ENCODE peak calls at places on chromosomes 4 and X, in four cellular contexts. I is fibroblast of lung, S is H9, A is GM23248. J is an unnamed sample.

GRCh38 chr4:175127314-175127713 is 209.2 kb downstream of the ADAM29 start:
- DNase-seq in I (peak), S (no peak), A (no peak), J (no peak)

GRCh38 chr4:15690020-15690809 is 8.6 kb downstream of the FAM200B start:
- DNase-seq in I (peak), S (no peak), A (peak), J (peak)

GRCh38 chrX:141341341-141341740 is 99.0 kb upstream of the SPANXC start:
- DNase-seq in I (peak), S (no peak), A (peak), J (peak)

GRCh38 chrX:13688384-13688771 is 550 bp upstream of the RAB9A start:
- DNase-seq in I (no peak), S (no peak), A (no peak), J (no peak)

GRCh38 chrX:40663880-40664630 is 16.7 kb upstream of the CXorf38 start:
- DNase-seq in I (peak), S (peak), A (peak), J (peak)

GRCh38 chrX:102899940-102900916 is 36.8 kb upstream of the RAB40AL start:
- DNase-seq in I (peak), S (peak), A (peak), J (peak)

GRCh38 chr4:85773372-85773771 is 298.4 kb downstream of the ARHGAP24 start:
- DNase-seq in I (no peak), S (no peak), A (no peak), J (no peak)

GRCh38 chr4:93103042-93103441 is 725.5 kb upstream of the ATOH1 start:
- DNase-seq in I (no peak), S (peak), A (no peak), J (no peak)

GRCh38 chrX:39667191-39667590 is 430.6 kb downstream of the BCOR start:
- DNase-seq in I (peak), S (no peak), A (no peak), J (no peak)

GRCh38 chr4:187307131-187307530 is 583.5 kb upstream of the FAT1 start:
- DNase-seq in I (peak), S (no peak), A (no peak), J (no peak)

GRCh38 chr4:61200991-61201526 is 933 bp downstream of the ADGRL3 start:
- DNase-seq in I (peak), S (peak), A (peak), J (peak)

GRCh38 chr4:137455647-137456321 is 76.5 kb downstream of the PCDH18 start:
- DNase-seq in I (no peak), S (no peak), A (no peak), J (no peak)

GRCh38 chr4:119652978-119653377 is 24.4 kb upstream of the PDE5A start:
- DNase-seq in I (peak), S (no peak), A (peak), J (no peak)

GRCh38 chr4:8732681-8733243 is 138.9 kb downstream of the HMX1 start:
- DNase-seq in I (no peak), S (peak), A (no peak), J (no peak)

GRCh38 chr4:148214529-148215166 is 227.6 kb downstream of the NR3C2 start:
- DNase-seq in I (peak), S (no peak), A (peak), J (no peak)

GRCh38 chr4:8459867-8460453 is 19.4 kb downstream of the TRMT44 start:
- DNase-seq in I (no peak), S (no peak), A (no peak), J (no peak)

GRCh38 chrX:112218388-112218787 is 135.8 kb upstream of the TRPC5 start:
- DNase-seq in I (no peak), S (no peak), A (no peak), J (no peak)

GRCh38 chr4:112813790-112814189 is 176.8 kb downstream of the LARP7 start:
- DNase-seq in I (peak), S (no peak), A (peak), J (peak)

GRCh38 chr4:89839558-89839957 is 2.6 kb upstream of the SNCA start:
- DNase-seq in I (no peak), S (no peak), A (no peak), J (no peak)

GRCh38 chrX:135431886-135432285 is 10.1 kb downstream of the SMIM10L2A start:
- DNase-seq in I (no peak), S (no peak), A (no peak), J (no peak)

GRCh38 chrX:30622361-30622760 is 30.9 kb upstream of the GK start:
- DNase-seq in I (no peak), S (no peak), A (no peak), J (no peak)

GRCh38 chrX:30626402-30626801 is 26.8 kb upstream of the GK start:
- DNase-seq in I (no peak), S (no peak), A (no peak), J (no peak)

GRCh38 chrX:30627818-30628652 is 25.2 kb upstream of the GK start:
- DNase-seq in I (no peak), S (no peak), A (no peak), J (peak)
- H3K4me2 ChIP-seq in I (no peak), S (no peak), A (no peak), J (no peak)

DNA sequence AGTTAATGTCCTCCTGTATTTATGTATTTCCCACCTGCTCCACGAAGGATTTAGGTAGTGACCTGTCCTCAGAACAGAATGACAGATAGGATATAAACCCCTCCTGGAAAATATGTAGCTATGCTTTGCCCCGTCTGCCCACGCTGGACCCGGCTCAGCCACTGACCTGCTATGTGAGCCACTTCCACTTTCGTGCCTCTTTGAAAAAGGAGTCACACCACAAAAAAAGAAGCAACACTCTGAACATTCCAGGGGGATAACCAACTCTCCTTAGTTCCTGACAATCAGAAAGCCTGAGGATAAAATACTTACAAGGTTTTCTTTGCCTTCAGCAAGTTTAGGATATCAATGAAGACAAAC is 11.1 kb downstream of the ACSL1 start:
- DNase-seq in I (peak), S (no peak), A (peak), J (no peak)
- H3K4me2 ChIP-seq in I (no peak), S (no peak), A (peak), J (peak)

GRCh38 chr4:32002037-32002747 is 1282.0 kb downstream of the PCDH7 start:
- DNase-seq in I (no peak), S (no peak), A (no peak), J (no peak)

GRCh38 chr4:32000846-32001488 is 1280.8 kb downstream of the PCDH7 start:
- DNase-seq in I (no peak), S (no peak), A (no peak), J (no peak)

GRCh38 chr4:31998807-31999206 is 1278.6 kb downstream of the PCDH7 start:
- DNase-seq in I (no peak), S (no peak), A (no peak), J (no peak)

DNA sequence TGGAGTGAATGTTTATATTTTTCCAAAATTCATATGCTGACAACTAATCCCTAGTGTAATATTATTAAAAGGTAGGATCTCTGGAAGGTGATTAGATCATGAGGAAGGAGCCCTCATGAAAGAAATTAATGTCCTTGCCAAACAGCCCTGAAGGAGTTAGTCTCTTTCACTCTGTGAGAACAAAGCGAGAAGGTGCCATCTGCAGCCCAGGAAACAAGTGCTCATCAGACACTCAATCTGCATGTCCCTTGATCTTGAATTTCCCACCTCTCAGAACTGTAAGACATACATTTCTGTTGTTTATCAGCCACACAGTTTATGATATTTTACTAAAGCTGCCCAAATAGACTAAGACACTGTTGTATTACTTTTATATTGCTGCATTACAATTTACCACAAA is 1283.4 kb downstream of the PCDH7 start:
- DNase-seq in I (no peak), S (no peak), A (no peak), J (no peak)
- H3K4me2 ChIP-seq in I (no peak), S (no peak), A (no peak), J (no peak)

DNA sequence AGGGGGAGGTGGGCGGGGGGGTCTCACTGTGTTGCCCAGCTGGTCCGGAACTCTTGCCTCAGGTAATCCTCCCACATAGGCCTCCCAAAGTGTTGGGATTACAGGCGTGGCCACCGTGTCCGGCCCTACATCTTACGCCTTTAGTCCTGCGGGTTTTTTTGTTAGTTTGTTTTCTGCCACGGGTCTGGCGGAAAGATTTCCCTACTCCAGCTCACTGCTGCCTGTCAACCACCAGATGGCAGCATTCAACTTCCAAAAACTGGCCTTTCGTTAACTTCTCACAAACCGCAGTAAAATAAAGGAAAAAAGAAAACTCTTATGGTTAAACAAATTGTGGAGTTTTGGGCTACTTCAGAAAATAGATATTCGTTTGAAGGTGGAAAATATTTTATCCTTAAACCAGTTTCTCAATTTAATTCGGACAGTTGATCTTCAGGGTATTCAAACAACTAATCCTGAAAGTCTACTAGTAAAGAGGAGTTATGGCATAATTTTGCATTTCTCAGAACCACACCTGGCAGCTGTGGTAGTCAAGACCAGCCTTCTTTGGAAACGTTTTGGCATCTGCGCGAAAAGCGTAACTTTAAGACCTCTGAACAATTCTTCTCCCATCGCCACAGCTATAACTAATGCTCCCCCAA is 41.1 kb downstream of the LUZP4 start:
- DNase-seq in I (peak), S (peak), A (peak), J (peak)
- H3K4me2 ChIP-seq in I (peak), S (peak), A (peak), J (no peak)

GRCh38 chrX:118420462-118420861 is 74.6 kb downstream of the WDR44 start:
- DNase-seq in I (peak), S (no peak), A (peak), J (peak)
- H3K4me2 ChIP-seq in I (no peak), S (no peak), A (no peak), J (no peak)

J was measured in mesenchymal stem cell.